ENCODE peak calls at places on chromosomes 7 and 10, in eight cellular contexts. One of them, this sample, is unnamed.

GRCh38 chr7:128398016-128398840 is 11.6 kb downstream of the IMPDH1 start:
- DNase-seq in H7: peak; percentile 92
- DNase-seq in Right ventricle myocardium superior: peak; percentile 69
- DNase-seq in BJ: no peak
- DNase-seq in activated CD8-positive, alpha-beta memory T cell treated with anti-CD3 and anti-CD28 coated beads for 48 hours: no peak
- DNase-seq in iPS DF 19.7: no peak
- DNase-seq in activated gamma-delta T cell treated with Interleukin-2 at 50 U/mL for 16 hours: peak; percentile 41
- DNase-seq in upper lobe of right lung: no peak
- DNase-seq in this sample: peak; percentile 84

GRCh38 chr7:124764847-124765400 is 668 bp downstream of the GPR37 start:
- DNase-seq in iPS DF 19.7: no peak
- DNase-seq in BJ: no peak
- DNase-seq in upper lobe of right lung: peak; percentile 64
- DNase-seq in activated CD8-positive, alpha-beta memory T cell treated with anti-CD3 and anti-CD28 coated beads for 48 hours: no peak
- DNase-seq in Right ventricle myocardium superior: peak; percentile 41
- DNase-seq in H7: peak; percentile 63
- DNase-seq in activated gamma-delta T cell treated with Interleukin-2 at 50 U/mL for 16 hours: no peak
- DNase-seq in this sample: peak; percentile 71

GRCh38 chr7:127391591-127392181 is 822 bp downstream of the ZNF800 start:
- DNase-seq in activated gamma-delta T cell treated with Interleukin-2 at 50 U/mL for 16 hours: peak; percentile 45
- DNase-seq in upper lobe of right lung: peak; percentile 79
- DNase-seq in BJ: no peak
- DNase-seq in activated CD8-positive, alpha-beta memory T cell treated with anti-CD3 and anti-CD28 coated beads for 48 hours: peak; percentile 32
- DNase-seq in H7: peak; percentile 50
- DNase-seq in Right ventricle myocardium superior: no peak
- DNase-seq in iPS DF 19.7: no peak
- DNase-seq in this sample: no peak

GRCh38 chr7:83859827-83860226 is 210.9 kb upstream of the SEMA3E start:
- DNase-seq in activated gamma-delta T cell treated with Interleukin-2 at 50 U/mL for 16 hours: no peak
- DNase-seq in BJ: no peak
- DNase-seq in iPS DF 19.7: no peak
- DNase-seq in H7: no peak
- DNase-seq in activated CD8-positive, alpha-beta memory T cell treated with anti-CD3 and anti-CD28 coated beads for 48 hours: no peak
- DNase-seq in upper lobe of right lung: no peak
- DNase-seq in Right ventricle myocardium superior: no peak
- DNase-seq in this sample: no peak

GRCh38 chr7:117124585-117125220 is 171.4 kb downstream of the ST7 start:
- DNase-seq in Right ventricle myocardium superior: peak; percentile 71
- DNase-seq in upper lobe of right lung: peak; percentile 72
- DNase-seq in BJ: peak; percentile 66
- DNase-seq in H7: no peak
- DNase-seq in activated CD8-positive, alpha-beta memory T cell treated with anti-CD3 and anti-CD28 coated beads for 48 hours: peak; percentile 51
- DNase-seq in iPS DF 19.7: no peak
- DNase-seq in activated gamma-delta T cell treated with Interleukin-2 at 50 U/mL for 16 hours: no peak
- DNase-seq in this sample: peak; percentile 94

GRCh38 chr10:57699944-57700343 is 567.8 kb downstream of the IPMK start:
- DNase-seq in Right ventricle myocardium superior: no peak
- DNase-seq in upper lobe of right lung: no peak
- DNase-seq in H7: no peak
- DNase-seq in iPS DF 19.7: no peak
- DNase-seq in activated gamma-delta T cell treated with Interleukin-2 at 50 U/mL for 16 hours: no peak
- DNase-seq in BJ: no peak
- DNase-seq in activated CD8-positive, alpha-beta memory T cell treated with anti-CD3 and anti-CD28 coated beads for 48 hours: no peak
- DNase-seq in this sample: no peak

GRCh38 chr10:98646998-98647917 is 200.5 kb upstream of the HPS1 start:
- DNase-seq in upper lobe of right lung: no peak
- DNase-seq in H7: peak; percentile 37
- DNase-seq in Right ventricle myocardium superior: no peak
- DNase-seq in BJ: no peak
- DNase-seq in activated gamma-delta T cell treated with Interleukin-2 at 50 U/mL for 16 hours: no peak
- DNase-seq in activated CD8-positive, alpha-beta memory T cell treated with anti-CD3 and anti-CD28 coated beads for 48 hours: no peak
- DNase-seq in iPS DF 19.7: peak; percentile 50
- DNase-seq in this sample: no peak

GRCh38 chr7:105261689-105262088 is 127.0 kb downstream of the SRPK2 start:
- DNase-seq in activated gamma-delta T cell treated with Interleukin-2 at 50 U/mL for 16 hours: no peak
- DNase-seq in upper lobe of right lung: no peak
- DNase-seq in BJ: no peak
- DNase-seq in Right ventricle myocardium superior: no peak
- DNase-seq in H7: no peak
- DNase-seq in iPS DF 19.7: no peak
- DNase-seq in activated CD8-positive, alpha-beta memory T cell treated with anti-CD3 and anti-CD28 coated beads for 48 hours: no peak
- DNase-seq in this sample: no peak

GRCh38 chr10:71396714-71397339 is at the start of gene CDH23:
- DNase-seq in H7: peak; percentile 95
- DNase-seq in activated gamma-delta T cell treated with Interleukin-2 at 50 U/mL for 16 hours: no peak
- DNase-seq in upper lobe of right lung: peak; percentile 74
- DNase-seq in iPS DF 19.7: no peak
- DNase-seq in Right ventricle myocardium superior: peak; percentile 64
- DNase-seq in activated CD8-positive, alpha-beta memory T cell treated with anti-CD3 and anti-CD28 coated beads for 48 hours: no peak
- DNase-seq in BJ: no peak
- DNase-seq in this sample: no peak

GRCh38 chr7:14233898-14234174 is 244.4 kb upstream of the ETV1 start:
- DNase-seq in Right ventricle myocardium superior: no peak
- DNase-seq in upper lobe of right lung: no peak
- DNase-seq in activated CD8-positive, alpha-beta memory T cell treated with anti-CD3 and anti-CD28 coated beads for 48 hours: no peak
- DNase-seq in iPS DF 19.7: no peak
- DNase-seq in H7: no peak
- DNase-seq in activated gamma-delta T cell treated with Interleukin-2 at 50 U/mL for 16 hours: no peak
- DNase-seq in BJ: no peak
- DNase-seq in this sample: no peak

GRCh38 chr10:84076047-84076388 is 63.3 kb upstream of the GHITM start:
- DNase-seq in iPS DF 19.7: no peak
- DNase-seq in BJ: peak; percentile 73
- DNase-seq in activated gamma-delta T cell treated with Interleukin-2 at 50 U/mL for 16 hours: no peak
- DNase-seq in H7: no peak
- DNase-seq in activated CD8-positive, alpha-beta memory T cell treated with anti-CD3 and anti-CD28 coated beads for 48 hours: no peak
- DNase-seq in upper lobe of right lung: no peak
- DNase-seq in Right ventricle myocardium superior: no peak
- DNase-seq in this sample: no peak

GRCh38 chr10:78377362-78377761 is 343.7 kb downstream of the RPS24 start:
- DNase-seq in H7: peak; percentile 56
- DNase-seq in Right ventricle myocardium superior: no peak
- DNase-seq in activated CD8-positive, alpha-beta memory T cell treated with anti-CD3 and anti-CD28 coated beads for 48 hours: no peak
- DNase-seq in BJ: no peak
- DNase-seq in upper lobe of right lung: no peak
- DNase-seq in activated gamma-delta T cell treated with Interleukin-2 at 50 U/mL for 16 hours: no peak
- DNase-seq in iPS DF 19.7: no peak
- DNase-seq in this sample: no peak

GRCh38 chr10:18594574-18595156 is 56.7 kb downstream of the NSUN6 start:
- DNase-seq in upper lobe of right lung: no peak
- DNase-seq in Right ventricle myocardium superior: no peak
- DNase-seq in activated gamma-delta T cell treated with Interleukin-2 at 50 U/mL for 16 hours: no peak
- DNase-seq in H7: peak; percentile 43
- DNase-seq in BJ: no peak
- DNase-seq in iPS DF 19.7: no peak
- DNase-seq in activated CD8-positive, alpha-beta memory T cell treated with anti-CD3 and anti-CD28 coated beads for 48 hours: no peak
- DNase-seq in this sample: no peak

GRCh38 chr10:29643785-29644501 is 9.2 kb upstream of the SVIL start:
- DNase-seq in upper lobe of right lung: no peak
- DNase-seq in BJ: no peak
- DNase-seq in activated gamma-delta T cell treated with Interleukin-2 at 50 U/mL for 16 hours: no peak
- DNase-seq in activated CD8-positive, alpha-beta memory T cell treated with anti-CD3 and anti-CD28 coated beads for 48 hours: no peak
- DNase-seq in Right ventricle myocardium superior: peak; percentile 58
- DNase-seq in H7: no peak
- DNase-seq in iPS DF 19.7: no peak
- DNase-seq in this sample: peak; percentile 88